ENCODE peak calls at places on chromosomes 6 and 20, in seven cellular contexts. U is HFFc6, W is heart left ventricle, H is AG09319, O is neural progenitor cell, Z is adrenal gland, I is brain microvascular endothelial cell. J is an unnamed sample.

GRCh38 chr6:79784013-79784753 is 153.1 kb downstream of the SH3BGRL2 start:
- DNase-seq in I (no peak), U (no peak), Z (no peak), O (no peak), W (no peak), H (no peak), J (no peak)

GRCh38 chr20:3000852-3001523 is 42.4 kb upstream of the GNRH2 start:
- DNase-seq in U (peak; percentile 66), O (peak; percentile 64), W (no peak), Z (no peak), H (peak; percentile 25), I (peak; percentile 53), J (no peak)

GRCh38 chr20:49982346-49983122 is at the start of gene SNAI1:
- DNase-seq in Z (peak; percentile 85), W (peak; percentile 90), U (peak; percentile 71), O (peak; percentile 96), I (peak; percentile 61), H (peak; percentile 74), J (peak; percentile 86)

GRCh38 chr6:111795558-111795957 is 77.7 kb downstream of the FYN start:
- DNase-seq in O (no peak), U (no peak), Z (no peak), W (no peak), H (no peak), I (no peak), J (no peak)

GRCh38 chr20:931401-931800 is 15.3 kb upstream of the ANGPT4 start:
- DNase-seq in I (no peak), Z (no peak), U (no peak), W (no peak), O (peak; percentile 53), H (no peak), J (no peak)

GRCh38 chr6:37011656-37012378 is 6.4 kb downstream of the FGD2 start:
- DNase-seq in W (no peak), I (peak; percentile 56), Z (no peak), H (no peak), U (peak; percentile 40), O (no peak), J (no peak)

GRCh38 chr20:57977588-57977987 is 250.9 kb downstream of the ANKRD60 start:
- DNase-seq in O (no peak), H (no peak), U (no peak), I (no peak), W (no peak), Z (no peak), J (no peak)

GRCh38 chr6:97705568-97705967 is 422.6 kb upstream of the MMS22L start:
- DNase-seq in W (no peak), O (peak; percentile 73), H (no peak), U (no peak), Z (no peak), I (no peak), J (no peak)

GRCh38 chr20:63495771-63496403 is 3.0 kb downstream of the EEF1A2 start:
- DNase-seq in Z (peak; percentile 56), U (peak; percentile 17), W (peak; percentile 79), O (peak; percentile 88), I (no peak), H (no peak), J (peak; percentile 79)

GRCh38 chr20:44701116-44701865 is 13.9 kb upstream of the CCN5 start:
- DNase-seq in O (no peak), I (no peak), U (no peak), Z (peak; percentile 46), W (peak; percentile 37), H (no peak), J (no peak)

GRCh38 chr20:48668451-48668946 is 159.3 kb downstream of the PREX1 start:
- DNase-seq in W (peak; percentile 45), U (no peak), I (no peak), H (no peak), O (no peak), Z (peak; percentile 66), J (no peak)

GRCh38 chr6:134619789-134620188 is 301.9 kb upstream of the SGK1 start:
- DNase-seq in I (peak; percentile 84), O (no peak), W (no peak), H (no peak), Z (no peak), U (peak; percentile 80), J (no peak)

GRCh38 chr20:2890743-2891142 is 17.5 kb downstream of the PTPRA start:
- DNase-seq in Z (no peak), I (no peak), U (peak; percentile 52), W (no peak), H (no peak), O (no peak), J (no peak)

GRCh38 chr20:37542281-37542680 is 14.6 kb upstream of the BLCAP start:
- DNase-seq in U (peak; percentile 77), O (no peak), H (no peak), Z (no peak), I (peak; percentile 19), W (no peak), J (no peak)

GRCh38 chr20:46128310-46129151 is 10.4 kb downstream of the CD40 start:
- DNase-seq in I (no peak), H (no peak), O (peak; percentile 75), Z (peak; percentile 28), U (no peak), W (no peak), J (peak; percentile 29)

GRCh38 chr20:39990692-39991091 is 698.3 kb downstream of the MAFB start:
- DNase-seq in I (no peak), Z (no peak), O (no peak), W (no peak), H (no peak), U (no peak), J (no peak)

GRCh38 chr20:48795732-48796131 is 32.1 kb downstream of the PREX1 start:
- DNase-seq in W (no peak), Z (peak; percentile 8), O (no peak), H (no peak), I (no peak), U (no peak), J (no peak)

GRCh38 chr6:16106991-16107787 is 21.7 kb upstream of the MYLIP start:
- DNase-seq in I (no peak), U (no peak), Z (no peak), W (no peak), H (no peak), O (no peak), J (no peak)

GRCh38 chr6:33779305-33779704 is 9.6 kb downstream of the LEMD2 start:
- DNase-seq in H (no peak), I (no peak), W (no peak), Z (no peak), U (no peak), O (peak; percentile 77), J (no peak)

GRCh38 chr6:97059473-97059872 is 134.9 kb downstream of the KLHL32 start:
- DNase-seq in H (no peak), W (no peak), Z (no peak), I (peak; percentile 7), U (peak; percentile 45), O (peak; percentile 30), J (no peak)

GRCh38 chr6:131061041-131061770 is 1.8 kb downstream of the EPB41L2 start:
- DNase-seq in I (no peak), O (peak; percentile 44), U (no peak), Z (no peak), H (no peak), W (no peak), J (no peak)

GRCh38 chr20:49630396-49630951 is 62.5 kb upstream of the PTGIS start:
- DNase-seq in W (no peak), U (no peak), O (no peak), I (no peak), Z (no peak), H (no peak), J (no peak)

GRCh38 chr6:44906761-44907160 is 421.4 kb upstream of the RUNX2 start:
- DNase-seq in Z (no peak), H (no peak), O (no peak), I (no peak), W (no peak), U (no peak), J (no peak)

GRCh38 chr6:136547336-136547735 is 2.9 kb downstream of the MAP7 start:
- DNase-seq in I (no peak), Z (no peak), U (peak; percentile 32), W (no peak), O (peak; percentile 43), H (no peak), J (no peak)

GRCh38 chr6:134909701-134910595 is 40.0 kb downstream of the ALDH8A1 start:
- DNase-seq in U (no peak), Z (no peak), I (no peak), O (no peak), H (no peak), W (no peak), J (no peak)

DNA sequence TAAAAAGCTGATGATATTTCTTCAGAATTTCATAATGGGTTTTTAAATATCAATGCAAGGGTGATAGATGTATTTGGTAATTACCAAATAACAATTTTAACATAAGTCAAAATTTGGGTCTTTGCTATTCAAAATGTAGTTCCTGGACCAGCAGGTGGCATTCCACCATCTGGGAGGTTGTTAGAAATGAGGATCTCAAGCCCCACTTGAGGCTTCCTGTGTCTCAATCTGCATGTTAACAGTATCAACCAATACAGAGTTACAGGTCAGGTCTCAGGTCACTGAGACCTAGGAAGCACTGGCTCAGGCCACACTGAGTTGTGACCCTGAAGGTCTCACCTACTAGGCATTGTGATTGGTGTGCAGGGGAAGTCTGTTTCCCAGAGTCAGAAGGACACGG is 57.2 kb upstream of the MTRF1L start:
- DNase-seq in H (no peak), W (no peak), O (no peak), U (no peak), Z (no peak), I (no peak), J (no peak)
- TF ChIP-seq CTCF in H (peak; percentile 7), W (no peak), O (no peak), U (peak; percentile 43), Z (no peak), I (peak; percentile 35), J (no peak)

GRCh38 chr20:54244113-54244512 is 36.2 kb downstream of the PFDN4 start:
- DNase-seq in I (no peak), O (no peak), W (no peak), U (no peak), Z (no peak), H (no peak), J (no peak)
- TF ChIP-seq CTCF in I (no peak), O (no peak), W (no peak), U (no peak), Z (no peak), H (no peak), J (no peak)

DNA sequence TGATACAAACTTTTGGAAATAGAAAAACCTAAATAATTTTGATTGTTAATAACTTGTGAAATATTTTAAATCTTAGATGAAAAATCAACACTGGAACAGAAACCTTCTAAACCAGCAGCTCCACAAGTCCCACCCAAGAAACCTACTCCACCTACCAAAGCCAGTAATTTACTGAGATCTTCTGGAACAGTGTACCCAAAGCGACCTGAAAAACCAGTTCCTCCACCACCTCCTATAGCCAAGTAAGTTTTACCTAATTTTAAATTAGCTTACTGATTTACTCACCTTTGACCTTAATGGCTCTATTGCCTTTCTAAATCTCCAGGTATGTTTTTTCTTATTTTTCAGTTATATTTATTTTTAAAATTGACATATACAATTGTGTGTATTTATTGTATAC is 102.6 kb upstream of the ADGRF4 start:
- DNase-seq in U (no peak), O (no peak), W (no peak), I (no peak), H (no peak), Z (no peak), J (no peak)
- TF ChIP-seq CTCF in U (no peak), O (no peak), W (no peak), I (no peak), H (no peak), Z (no peak), J (no peak)

DNA sequence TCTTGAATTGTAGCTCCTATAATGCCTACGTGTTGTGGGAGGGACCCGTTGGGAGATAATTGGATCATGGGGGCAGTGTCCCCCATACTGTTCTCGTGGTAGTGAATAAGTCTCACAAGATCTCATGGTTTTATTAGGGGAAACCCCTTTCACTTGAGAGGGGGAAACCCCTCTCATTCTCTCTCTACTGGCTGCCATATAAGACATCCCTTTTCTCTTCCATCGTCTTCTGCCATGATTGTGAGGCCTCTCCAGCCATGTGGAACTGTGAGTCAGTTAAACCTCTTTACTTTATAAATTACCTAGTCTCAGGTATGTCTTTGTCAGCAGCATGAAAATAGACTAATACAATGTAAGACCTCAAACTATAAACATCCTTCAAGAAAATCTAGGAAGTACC is 23.1 kb downstream of the PAQR8 start:
- DNase-seq in W (no peak), U (no peak), H (no peak), I (no peak), O (no peak), Z (no peak), J (no peak)
- TF ChIP-seq CTCF in W (no peak), U (no peak), H (no peak), I (no peak), O (no peak), Z (no peak), J (no peak)

J was measured in stomach.